ENCODE peak calls at places on chromosomes 12 and 14, in nine cellular contexts. Y, G, A, O, W, E, J, S and Q are unnamed samples.

GRCh38 chr14:93953739-93954515 is 22.4 kb downstream of the ASB2 start:
- DNase-seq in Y (no peak), G (no peak), A (no peak), O (no peak), W (no peak), E (no peak), J (no peak), S (no peak), Q (no peak)

GRCh38 chr12:90338365-90338764 is 616.6 kb downstream of the CCER1 start:
- DNase-seq in Y (no peak), G (no peak), A (no peak), O (no peak), W (no peak), E (no peak), J (no peak), S (no peak), Q (no peak)

GRCh38 chr14:90536511-90537191 is 139.8 kb downstream of the CALM1 start:
- DNase-seq in Y (no peak), G (peak), A (no peak), O (no peak), W (peak), E (no peak), J (no peak), S (no peak), Q (no peak)

GRCh38 chr14:71478542-71478941 is 453.7 kb upstream of the RGS6 start:
- DNase-seq in Y (peak), G (peak), A (no peak), O (no peak), W (no peak), E (no peak), J (peak), S (peak), Q (peak)

GRCh38 chr12:129276408-129277042 is 423.2 kb downstream of the GLT1D1 start:
- DNase-seq in Y (no peak), G (peak), A (no peak), O (no peak), W (no peak), E (no peak), J (no peak), S (no peak), Q (no peak)

GRCh38 chr14:51468523-51468922 is 183.2 kb upstream of the FRMD6 start:
- DNase-seq in Y (no peak), G (no peak), A (no peak), O (no peak), W (no peak), E (no peak), J (no peak), S (no peak), Q (no peak)

GRCh38 chr12:3249081-3249800 is 172.1 kb downstream of the TSPAN9 start:
- DNase-seq in Y (no peak), G (no peak), A (no peak), O (no peak), W (no peak), E (no peak), J (no peak), S (no peak), Q (no peak)

GRCh38 chr14:68507544-68508081 is 285.3 kb downstream of the ZFP36L1 start:
- DNase-seq in Y (no peak), G (no peak), A (no peak), O (peak), W (no peak), E (no peak), J (no peak), S (no peak), Q (no peak)

GRCh38 chr12:116172224-116172849 is 105.2 kb downstream of the MED13L start:
- DNase-seq in Y (peak), G (no peak), A (no peak), O (no peak), W (no peak), E (no peak), J (no peak), S (peak), Q (no peak)

GRCh38 chr12:50936821-50937220 is 15.5 kb upstream of the HIGD1C start:
- DNase-seq in Y (no peak), G (no peak), A (no peak), O (no peak), W (no peak), E (no peak), J (no peak), S (no peak), Q (no peak)

GRCh38 chr12:14810953-14811483 is 3.0 kb downstream of the SMCO3 start:
- DNase-seq in Y (peak), G (no peak), A (no peak), O (no peak), W (no peak), E (peak), J (peak), S (peak), Q (no peak)

GRCh38 chr12:53974084-53975018 is at the start of gene HOTAIR:
- DNase-seq in Y (no peak), G (no peak), A (peak), O (no peak), W (no peak), E (peak), J (no peak), S (no peak), Q (no peak)

GRCh38 chr14:20627337-20628032 is 14.0 kb downstream of the OR6S1 start:
- DNase-seq in Y (peak), G (no peak), A (no peak), O (no peak), W (no peak), E (no peak), J (no peak), S (peak), Q (no peak)

GRCh38 chr14:51396222-51396815 is 156.3 kb downstream of the TMX1 start:
- DNase-seq in Y (peak), G (peak), A (no peak), O (no peak), W (no peak), E (peak), J (peak), S (peak), Q (peak)

GRCh38 chr14:36009643-36010042 is 166.9 kb downstream of the PTCSC3 start:
- DNase-seq in Y (no peak), G (no peak), A (no peak), O (no peak), W (no peak), E (no peak), J (no peak), S (no peak), Q (no peak)

GRCh38 chr12:14885718-14886201 is at the start of gene MGP:
- DNase-seq in Y (peak), G (peak), A (peak), O (no peak), W (no peak), E (no peak), J (peak), S (no peak), Q (peak)

GRCh38 chr14:99264691-99265090 is 7.3 kb downstream of the BCL11B start:
- DNase-seq in Y (no peak), G (no peak), A (peak), O (peak), W (no peak), E (no peak), J (no peak), S (no peak), Q (no peak)

GRCh38 chr12:57452937-57453509 is 2.1 kb upstream of the INHBE start:
- DNase-seq in Y (peak), G (peak), A (peak), O (peak), W (peak), E (peak), J (peak), S (peak), Q (peak)

GRCh38 chr14:101017209-101017608 is 113.7 kb upstream of the RTL1 start:
- DNase-seq in Y (peak), G (peak), A (peak), O (no peak), W (no peak), E (no peak), J (peak), S (no peak), Q (peak)

GRCh38 chr12:120012067-120012621 is 23.1 kb downstream of the BICDL1 start:
- DNase-seq in Y (peak), G (peak), A (no peak), O (peak), W (no peak), E (peak), J (peak), S (peak), Q (peak)

GRCh38 chr14:102318781-102319276 is 717 bp upstream of the ZNF839 start:
- DNase-seq in Y (no peak), G (no peak), A (no peak), O (no peak), W (no peak), E (no peak), J (no peak), S (no peak), Q (no peak)

GRCh38 chr12:121949643-121950397 is 31.4 kb downstream of the CFAP251 start:
- DNase-seq in Y (peak), G (peak), A (no peak), O (no peak), W (no peak), E (no peak), J (peak), S (peak), Q (peak)

GRCh38 chr12:48447755-48448154 is 24.6 kb upstream of the ANP32D start:
- DNase-seq in Y (no peak), G (no peak), A (no peak), O (no peak), W (no peak), E (no peak), J (no peak), S (no peak), Q (no peak)

GRCh38 chr12:27969011-27969900 is 3.3 kb downstream of the PTHLH start:
- DNase-seq in Y (peak), G (peak), A (no peak), O (no peak), W (peak), E (peak), J (peak), S (no peak), Q (peak)

GRCh38 chr12:107515446-107515958 is 170.1 kb upstream of the PWP1 start:
- DNase-seq in Y (peak), G (peak), A (peak), O (peak), W (no peak), E (peak), J (peak), S (peak), Q (peak)

GRCh38 chr12:52698634-52699340 is 4.5 kb downstream of the KRT77 start:
- DNase-seq in Y (no peak), G (no peak), A (no peak), O (no peak), W (no peak), E (no peak), J (no peak), S (peak), Q (no peak)

GRCh38 chr12:52699373-52699772 is 4.0 kb downstream of the KRT77 start:
- DNase-seq in Y (no peak), G (no peak), A (no peak), O (no peak), W (no peak), E (no peak), J (no peak), S (no peak), Q (no peak)

GRCh38 chr12:52695039-52695438 is 8.3 kb downstream of the KRT77 start:
- DNase-seq in Y (no peak), G (no peak), A (no peak), O (no peak), W (no peak), E (no peak), J (no peak), S (no peak), Q (no peak)

GRCh38 chr12:52696588-52696987 is 6.7 kb downstream of the KRT77 start:
- DNase-seq in Y (no peak), G (no peak), A (no peak), O (no peak), W (no peak), E (no peak), J (no peak), S (no peak), Q (no peak)

GRCh38 chr12:52697058-52697582 is 6.2 kb downstream of the KRT77 start:
- DNase-seq in Y (no peak), G (no peak), A (no peak), O (no peak), W (no peak), E (no peak), J (no peak), S (no peak), Q (no peak)
- TF ChIP-seq CTCF in Y (no peak), G (no peak), A (no peak), O (no peak), W (no peak), E (no peak), J (no peak), S (no peak), Q (no peak)

DNA sequence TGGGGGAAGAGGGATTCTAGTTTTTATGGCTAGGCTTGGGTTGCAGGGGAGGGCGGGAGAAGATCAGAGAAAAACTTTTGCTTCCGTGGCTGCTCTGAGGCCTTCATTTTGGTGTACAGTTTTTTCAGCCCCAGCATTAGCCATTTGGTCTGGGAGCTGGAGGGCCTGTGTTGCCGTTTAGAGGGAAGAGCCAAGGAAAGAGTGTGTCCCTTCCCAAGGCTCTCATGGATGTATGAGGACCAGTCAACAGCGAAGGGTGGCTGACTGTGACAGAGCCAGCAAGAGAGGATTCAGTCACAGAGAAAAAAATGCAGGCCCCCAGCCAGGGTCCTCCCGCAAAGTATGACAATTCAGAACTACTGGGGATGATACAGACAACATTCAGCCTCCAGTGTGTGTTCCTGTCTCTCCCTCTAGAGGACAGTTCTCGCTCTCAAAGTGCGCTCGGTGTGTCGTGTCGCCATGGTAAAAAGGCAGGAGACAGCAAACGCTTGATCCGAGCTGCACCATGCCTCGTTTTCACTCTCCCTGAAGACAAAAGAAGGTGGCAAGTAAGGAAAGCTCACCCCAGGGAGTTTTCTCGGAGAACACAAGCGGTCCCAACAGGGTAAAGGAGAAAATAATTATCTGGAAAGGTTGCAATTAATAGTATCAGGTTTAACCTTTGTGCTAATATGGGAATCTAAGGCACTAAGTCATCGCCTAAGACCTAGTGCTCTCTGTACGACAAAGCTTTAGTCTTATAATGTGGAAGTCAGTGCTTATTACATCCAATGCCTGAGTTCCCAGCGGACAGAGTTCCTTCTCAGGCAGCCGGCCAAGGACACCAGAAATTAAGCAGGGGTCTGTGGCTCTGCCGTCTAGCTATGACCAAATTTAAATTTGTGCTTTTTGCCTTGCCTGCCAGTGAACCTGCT is 157.3 kb upstream of the PLXNC1 start:
- DNase-seq in Y (peak), G (peak), A (peak), O (no peak), W (no peak), E (no peak), J (peak), S (no peak), Q (peak)
- H3K4me3 ChIP-seq in Y (no peak), G (no peak), A (no peak), O (no peak), W (no peak), E (no peak), J (peak), S (no peak), Q (no peak)

GRCh38 chr12:77324763-77325468 is 259.5 kb upstream of the E2F7 start:
- DNase-seq in Y (peak), G (peak), A (peak), O (no peak), W (peak), E (peak), J (peak), S (peak), Q (peak)
- TF ChIP-seq CTCF in Y (peak), G (peak), A (no peak), O (no peak), W (peak), E (peak), J (peak), S (peak), Q (peak)

DNA sequence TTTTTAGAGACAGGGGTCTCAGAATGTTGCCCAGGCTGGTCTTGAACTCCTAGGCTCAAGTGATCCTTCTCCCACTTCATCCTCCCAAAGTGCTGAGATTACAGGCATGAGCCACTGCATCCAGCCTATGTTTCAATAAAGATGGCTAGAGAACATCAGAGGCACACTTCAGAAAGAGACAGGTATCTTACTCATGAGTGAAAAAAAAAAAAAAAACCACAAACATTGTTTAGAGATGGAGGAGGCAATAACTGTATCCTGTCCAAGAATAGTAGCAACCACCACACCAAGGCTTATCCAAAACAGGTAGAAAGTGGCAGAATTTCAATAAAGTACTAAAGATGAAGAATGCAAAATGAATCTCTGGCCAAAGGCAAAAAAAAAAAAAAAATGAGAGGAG is 30.3 kb downstream of the EEA1 start:
- DNase-seq in Y (peak), G (peak), A (no peak), O (no peak), W (no peak), E (no peak), J (peak), S (peak), Q (peak)
- H3K4me3 ChIP-seq in Y (no peak), G (no peak), A (no peak), O (no peak), W (no peak), E (no peak), J (no peak), S (no peak), Q (no peak)

DNA sequence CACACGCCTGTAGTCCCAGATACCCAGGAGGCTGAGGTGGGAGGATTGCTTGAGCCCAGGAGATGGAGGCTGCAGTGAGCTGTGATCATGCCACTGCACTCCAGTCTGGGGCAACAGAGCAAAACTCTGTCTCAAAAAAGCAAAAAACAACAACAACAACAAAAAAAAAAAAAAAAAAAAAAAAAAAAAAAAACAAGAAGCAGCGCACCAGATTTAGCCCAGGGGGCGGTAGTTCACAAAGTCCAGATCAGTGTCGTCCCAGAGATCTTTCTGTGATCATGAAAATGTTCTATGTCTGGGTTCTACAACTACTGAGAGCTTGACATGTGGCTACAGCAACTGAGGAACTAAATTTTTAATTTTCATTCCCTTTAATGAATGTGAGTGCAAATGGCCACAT is 27.4 kb downstream of the OAS2 start:
- DNase-seq in Y (peak), G (no peak), A (no peak), O (no peak), W (no peak), E (peak), J (no peak), S (no peak), Q (peak)
- TF ChIP-seq CTCF in Y (peak), G (peak), A (no peak), O (no peak), W (no peak), E (peak), J (peak), S (peak), Q (peak)